ENCODE peak calls at places on chromosomes 16 and 17, in seven cellular contexts. One of them, this sample, is unnamed.

GRCh38 chr17:73746314-73747073 is 102.2 kb upstream of the SDK2 start:
- DNase-seq in mucosa of descending colon: no peak
- DNase-seq in A549: no peak
- DNase-seq in tibial nerve: no peak
- DNase-seq in ascending aorta: no peak
- DNase-seq in mesenchymal stem cell: no peak
- DNase-seq in heart right ventricle: no peak
- DNase-seq in this sample: no peak

GRCh38 chr16:11297492-11298142 is 16.5 kb upstream of the PRM1 start:
- DNase-seq in ascending aorta: peak; percentile 56
- DNase-seq in mucosa of descending colon: peak; percentile 75
- DNase-seq in A549: no peak
- DNase-seq in heart right ventricle: peak; percentile 73
- DNase-seq in mesenchymal stem cell: peak; percentile 77
- DNase-seq in tibial nerve: peak; percentile 16
- DNase-seq in this sample: peak; percentile 58

GRCh38 chr16:53991181-53992056 is 287.5 kb downstream of the FTO start:
- DNase-seq in mesenchymal stem cell: peak; percentile 72
- DNase-seq in heart right ventricle: no peak
- DNase-seq in ascending aorta: no peak
- DNase-seq in mucosa of descending colon: no peak
- DNase-seq in A549: no peak
- DNase-seq in tibial nerve: no peak
- DNase-seq in this sample: no peak

GRCh38 chr17:34626141-34626681 is 46.8 kb downstream of the TMEM132E start:
- DNase-seq in mesenchymal stem cell: no peak
- DNase-seq in ascending aorta: no peak
- DNase-seq in A549: no peak
- DNase-seq in tibial nerve: no peak
- DNase-seq in mucosa of descending colon: no peak
- DNase-seq in heart right ventricle: no peak
- DNase-seq in this sample: no peak

GRCh38 chr16:69396187-69397061 is 10.6 kb upstream of the TERF2 start:
- DNase-seq in tibial nerve: peak; percentile 57
- DNase-seq in ascending aorta: no peak
- DNase-seq in A549: peak; percentile 59
- DNase-seq in heart right ventricle: peak; percentile 84
- DNase-seq in mucosa of descending colon: no peak
- DNase-seq in mesenchymal stem cell: peak; percentile 98
- DNase-seq in this sample: peak; percentile 71

GRCh38 chr16:31186176-31186575 is 6.2 kb downstream of the FUS start:
- DNase-seq in mucosa of descending colon: no peak
- DNase-seq in ascending aorta: no peak
- DNase-seq in mesenchymal stem cell: no peak
- DNase-seq in heart right ventricle: no peak
- DNase-seq in A549: no peak
- DNase-seq in tibial nerve: no peak
- DNase-seq in this sample: no peak

GRCh38 chr17:3968886-3969524 is 4.8 kb upstream of the ATP2A3 start:
- DNase-seq in mesenchymal stem cell: no peak
- DNase-seq in mucosa of descending colon: no peak
- DNase-seq in tibial nerve: no peak
- DNase-seq in heart right ventricle: no peak
- DNase-seq in A549: no peak
- DNase-seq in ascending aorta: no peak
- DNase-seq in this sample: no peak

GRCh38 chr16:27491894-27492587 is 57.7 kb downstream of the GTF3C1 start:
- DNase-seq in mucosa of descending colon: no peak
- DNase-seq in ascending aorta: no peak
- DNase-seq in heart right ventricle: no peak
- DNase-seq in tibial nerve: no peak
- DNase-seq in A549: no peak
- DNase-seq in mesenchymal stem cell: no peak
- DNase-seq in this sample: no peak

GRCh38 chr17:72535346-72535745 is 414.5 kb downstream of the SOX9 start:
- DNase-seq in tibial nerve: no peak
- DNase-seq in mucosa of descending colon: no peak
- DNase-seq in mesenchymal stem cell: no peak
- DNase-seq in A549: no peak
- DNase-seq in ascending aorta: no peak
- DNase-seq in heart right ventricle: no peak
- DNase-seq in this sample: no peak

GRCh38 chr16:70253291-70254094 is 1.8 kb upstream of the EXOSC6 start:
- DNase-seq in ascending aorta: no peak
- DNase-seq in mucosa of descending colon: no peak
- DNase-seq in mesenchymal stem cell: peak; percentile 72
- DNase-seq in tibial nerve: no peak
- DNase-seq in A549: peak; percentile 56
- DNase-seq in heart right ventricle: peak; percentile 30
- DNase-seq in this sample: no peak

GRCh38 chr17:77869041-77869595 is 89.4 kb upstream of the TNRC6C start:
- DNase-seq in ascending aorta: no peak
- DNase-seq in heart right ventricle: no peak
- DNase-seq in tibial nerve: no peak
- DNase-seq in A549: no peak
- DNase-seq in mesenchymal stem cell: no peak
- DNase-seq in mucosa of descending colon: no peak
- DNase-seq in this sample: no peak

GRCh38 chr17:14813649-14814048 is 451.5 kb downstream of the PMP22 start:
- DNase-seq in heart right ventricle: no peak
- DNase-seq in ascending aorta: no peak
- DNase-seq in mesenchymal stem cell: no peak
- DNase-seq in mucosa of descending colon: no peak
- DNase-seq in tibial nerve: no peak
- DNase-seq in A549: no peak
- DNase-seq in this sample: no peak

GRCh38 chr16:17358350-17358749 is 112.4 kb downstream of the XYLT1 start:
- DNase-seq in tibial nerve: no peak
- DNase-seq in heart right ventricle: no peak
- DNase-seq in ascending aorta: no peak
- DNase-seq in mesenchymal stem cell: no peak
- DNase-seq in A549: no peak
- DNase-seq in mucosa of descending colon: no peak
- DNase-seq in this sample: no peak

GRCh38 chr16:68617735-68618134 is 27.4 kb upstream of the CDH3 start:
- DNase-seq in mesenchymal stem cell: no peak
- DNase-seq in tibial nerve: no peak
- DNase-seq in A549: no peak
- DNase-seq in ascending aorta: no peak
- DNase-seq in mucosa of descending colon: no peak
- DNase-seq in heart right ventricle: no peak
- DNase-seq in this sample: no peak

GRCh38 chr17:64083571-64084085 is 46.3 kb downstream of the ERN1 start:
- DNase-seq in ascending aorta: no peak
- DNase-seq in mucosa of descending colon: peak; percentile 42
- DNase-seq in tibial nerve: no peak
- DNase-seq in A549: no peak
- DNase-seq in heart right ventricle: no peak
- DNase-seq in mesenchymal stem cell: no peak
- DNase-seq in this sample: no peak

GRCh38 chr17:64081802-64082799 is 47.8 kb downstream of the ERN1 start:
- DNase-seq in heart right ventricle: no peak
- DNase-seq in ascending aorta: no peak
- DNase-seq in A549: peak; percentile 79
- DNase-seq in tibial nerve: no peak
- DNase-seq in mucosa of descending colon: no peak
- DNase-seq in mesenchymal stem cell: peak; percentile 92
- DNase-seq in this sample: no peak

GRCh38 chr17:64084086-64084939 is 45.6 kb downstream of the ERN1 start:
- DNase-seq in ascending aorta: no peak
- DNase-seq in mesenchymal stem cell: peak; percentile 68
- DNase-seq in mucosa of descending colon: peak; percentile 61
- DNase-seq in heart right ventricle: no peak
- DNase-seq in A549: no peak
- DNase-seq in tibial nerve: no peak
- DNase-seq in this sample: no peak

GRCh38 chr17:64084940-64085649 is 44.8 kb downstream of the ERN1 start:
- DNase-seq in mesenchymal stem cell: no peak
- DNase-seq in ascending aorta: no peak
- DNase-seq in mucosa of descending colon: no peak
- DNase-seq in A549: no peak
- DNase-seq in heart right ventricle: no peak
- DNase-seq in tibial nerve: no peak
- DNase-seq in this sample: no peak

GRCh38 chr17:64083093-64083492 is 46.9 kb downstream of the ERN1 start:
- DNase-seq in tibial nerve: no peak
- DNase-seq in mesenchymal stem cell: no peak
- DNase-seq in mucosa of descending colon: no peak
- DNase-seq in heart right ventricle: no peak
- DNase-seq in A549: no peak
- DNase-seq in ascending aorta: no peak
- DNase-seq in this sample: no peak
- H3K4me3 ChIP-seq in tibial nerve: no peak overlapping the region
- H3K4me3 ChIP-seq in mesenchymal stem cell: no peak overlapping the region
- H3K4me3 ChIP-seq in mucosa of descending colon: no peak overlapping the region
- H3K4me3 ChIP-seq in heart right ventricle: no peak overlapping the region
- H3K4me3 ChIP-seq in A549: no peak overlapping the region
- H3K4me3 ChIP-seq in ascending aorta: no peak overlapping the region
- H3K4me3 ChIP-seq in this sample: no peak overlapping the region

DNA sequence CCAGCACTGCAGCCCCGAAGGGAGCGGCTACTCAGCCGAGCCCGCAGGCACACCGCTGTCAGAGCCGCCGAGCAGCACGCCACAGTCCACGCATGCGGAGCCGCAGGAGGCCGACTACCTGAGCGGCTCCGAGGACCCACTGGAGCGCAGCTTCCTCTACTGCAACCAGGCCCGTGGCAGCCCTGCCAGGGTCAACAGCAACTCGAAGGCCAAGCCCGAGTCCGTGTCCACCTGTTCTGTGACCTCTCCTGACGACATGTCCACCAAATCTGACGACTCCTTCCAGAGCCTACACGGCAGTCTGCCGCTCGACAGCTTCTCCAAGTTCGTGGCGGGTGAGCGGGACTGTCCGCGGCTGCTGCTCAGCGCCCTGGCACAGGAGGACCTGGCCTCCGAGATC is 42.4 kb downstream of the SREBF1 start:
- DNase-seq in A549: no peak
- DNase-seq in heart right ventricle: no peak
- DNase-seq in tibial nerve: no peak
- DNase-seq in ascending aorta: no peak
- DNase-seq in mesenchymal stem cell: no peak
- DNase-seq in mucosa of descending colon: no peak
- DNase-seq in this sample: no peak
- H3K4me1 ChIP-seq in A549: peaks cover 9% of the 10 kb centered on the region
- H3K4me1 ChIP-seq in heart right ventricle: peaks cover 62% of the 10 kb centered on the region
- H3K4me1 ChIP-seq in tibial nerve: peaks cover 48% of the 10 kb centered on the region
- H3K4me1 ChIP-seq in ascending aorta: no peaks in the 10 kb centered on the region
- H3K4me1 ChIP-seq in mesenchymal stem cell: peaks cover 20% of the 10 kb centered on the region
- H3K4me1 ChIP-seq in mucosa of descending colon: peaks cover 12% of the 10 kb centered on the region
- H3K4me1 ChIP-seq in this sample: peaks cover 12% of the 10 kb centered on the region

GRCh38 chr16:3787924-3788661 is 70.8 kb upstream of the TRAP1 start:
- DNase-seq in A549: no peak
- DNase-seq in heart right ventricle: no peak
- DNase-seq in mucosa of descending colon: no peak
- DNase-seq in ascending aorta: no peak
- DNase-seq in mesenchymal stem cell: no peak
- DNase-seq in tibial nerve: no peak
- DNase-seq in this sample: no peak

GRCh38 chr16:3789375-3790067 is 72.2 kb upstream of the TRAP1 start:
- DNase-seq in ascending aorta: no peak
- DNase-seq in A549: no peak
- DNase-seq in tibial nerve: no peak
- DNase-seq in heart right ventricle: no peak
- DNase-seq in mucosa of descending colon: no peak
- DNase-seq in mesenchymal stem cell: no peak
- DNase-seq in this sample: no peak

GRCh38 chr16:3785413-3785812 is 68.1 kb upstream of the TRAP1 start:
- DNase-seq in ascending aorta: no peak
- DNase-seq in A549: no peak
- DNase-seq in heart right ventricle: no peak
- DNase-seq in tibial nerve: no peak
- DNase-seq in mucosa of descending colon: no peak
- DNase-seq in mesenchymal stem cell: no peak
- DNase-seq in this sample: no peak

GRCh38 chr16:3791701-3792100 is 74.4 kb upstream of the TRAP1 start:
- DNase-seq in mesenchymal stem cell: no peak
- DNase-seq in mucosa of descending colon: no peak
- DNase-seq in ascending aorta: no peak
- DNase-seq in A549: no peak
- DNase-seq in tibial nerve: no peak
- DNase-seq in heart right ventricle: no peak
- DNase-seq in this sample: no peak

GRCh38 chr16:3788711-3789374 is 71.5 kb upstream of the TRAP1 start:
- DNase-seq in A549: no peak
- DNase-seq in mesenchymal stem cell: no peak
- DNase-seq in ascending aorta: no peak
- DNase-seq in mucosa of descending colon: no peak
- DNase-seq in heart right ventricle: no peak
- DNase-seq in tibial nerve: no peak
- DNase-seq in this sample: no peak
- H3K4me3 ChIP-seq in A549: no peak overlapping the region
- H3K4me3 ChIP-seq in mesenchymal stem cell: no peak overlapping the region
- H3K4me3 ChIP-seq in ascending aorta: no peak overlapping the region
- H3K4me3 ChIP-seq in mucosa of descending colon: no peak overlapping the region
- H3K4me3 ChIP-seq in heart right ventricle: no peak overlapping the region
- H3K4me3 ChIP-seq in tibial nerve: no peak overlapping the region
- H3K4me3 ChIP-seq in this sample: no peak overlapping the region

DNA sequence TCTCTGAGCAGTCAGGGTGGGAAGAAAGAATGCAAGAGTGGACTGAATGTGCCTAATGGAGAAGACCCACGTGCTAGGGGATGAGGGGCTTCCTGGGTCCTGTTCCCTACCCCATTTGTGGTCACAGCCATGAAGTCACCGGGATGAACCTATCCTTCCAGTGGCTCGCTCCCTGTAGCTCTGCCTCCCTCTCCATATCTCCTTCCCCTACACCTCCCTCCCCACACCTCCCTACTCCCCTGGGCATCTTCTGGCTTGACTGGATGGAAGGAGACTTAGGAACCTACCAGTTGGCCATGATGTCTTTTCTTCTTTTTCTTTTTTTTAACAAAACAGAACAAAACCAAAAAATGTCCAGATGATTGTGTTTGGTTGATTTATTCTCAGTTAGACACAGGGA is 14.1 kb downstream of the IGFBP4 start:
- DNase-seq in mucosa of descending colon: no peak
- DNase-seq in heart right ventricle: no peak
- DNase-seq in mesenchymal stem cell: no peak
- DNase-seq in A549: no peak
- DNase-seq in tibial nerve: no peak
- DNase-seq in ascending aorta: no peak
- DNase-seq in this sample: no peak
- H3K4me1 ChIP-seq in mucosa of descending colon: no peaks in the 10 kb centered on the region
- H3K4me1 ChIP-seq in heart right ventricle: peaks cover 74% of the 10 kb centered on the region
- H3K4me1 ChIP-seq in mesenchymal stem cell: peaks cover 43% of the 10 kb centered on the region
- H3K4me1 ChIP-seq in A549: peaks cover 100% of the 10 kb centered on the region
- H3K4me1 ChIP-seq in tibial nerve: peaks cover 94% of the 10 kb centered on the region
- H3K4me1 ChIP-seq in ascending aorta: peaks cover 29% of the 10 kb centered on the region
- H3K4me1 ChIP-seq in this sample: peaks cover 8% of the 10 kb centered on the region